ENCODE peak calls at places on chromosomes 11 and 22, in eight cellular contexts. One of them, this sample, is unnamed.

GRCh38 chr11:100778386-100778785 is 91.3 kb downstream of the ARHGAP42 start:
- DNase-seq in mucosa of descending colon: no peak
- DNase-seq in adrenal gland: no peak
- DNase-seq in AG04449: no peak
- DNase-seq in H1: no peak
- DNase-seq in left ventricle myocardium inferior: no peak
- DNase-seq in activated B cell treated with CpG ODN at 0.5 μM for 24 hours: no peak
- DNase-seq in activated CD8-positive, alpha-beta T cell treated with anti-CD3 and anti-CD28 coated beads for 36 hours: no peak
- DNase-seq in this sample: no peak

GRCh38 chr11:15724611-15725010 is 609.9 kb downstream of the INSC start:
- DNase-seq in left ventricle myocardium inferior: no peak
- DNase-seq in H1: no peak
- DNase-seq in adrenal gland: no peak
- DNase-seq in mucosa of descending colon: no peak
- DNase-seq in activated CD8-positive, alpha-beta T cell treated with anti-CD3 and anti-CD28 coated beads for 36 hours: no peak
- DNase-seq in activated B cell treated with CpG ODN at 0.5 μM for 24 hours: no peak
- DNase-seq in AG04449: no peak
- DNase-seq in this sample: no peak

GRCh38 chr11:76298255-76298654 is 82.7 kb downstream of the THAP12 start:
- DNase-seq in mucosa of descending colon: no peak
- DNase-seq in adrenal gland: no peak
- DNase-seq in left ventricle myocardium inferior: no peak
- DNase-seq in AG04449: no peak
- DNase-seq in activated B cell treated with CpG ODN at 0.5 μM for 24 hours: no peak
- DNase-seq in activated CD8-positive, alpha-beta T cell treated with anti-CD3 and anti-CD28 coated beads for 36 hours: no peak
- DNase-seq in H1: no peak
- DNase-seq in this sample: no peak

GRCh38 chr11:71080239-71081097 is 171.9 kb downstream of the SHANK2 start:
- DNase-seq in activated B cell treated with CpG ODN at 0.5 μM for 24 hours: no peak
- DNase-seq in AG04449: peak; percentile 3
- DNase-seq in activated CD8-positive, alpha-beta T cell treated with anti-CD3 and anti-CD28 coated beads for 36 hours: peak; percentile 85
- DNase-seq in mucosa of descending colon: no peak
- DNase-seq in left ventricle myocardium inferior: peak; percentile 22
- DNase-seq in adrenal gland: peak; percentile 73
- DNase-seq in H1: peak; percentile 46
- DNase-seq in this sample: peak; percentile 63

GRCh38 chr11:63551889-63552266 is 11.3 kb downstream of the PLAAT2 start:
- DNase-seq in left ventricle myocardium inferior: no peak
- DNase-seq in adrenal gland: no peak
- DNase-seq in H1: no peak
- DNase-seq in AG04449: no peak
- DNase-seq in activated B cell treated with CpG ODN at 0.5 μM for 24 hours: no peak
- DNase-seq in activated CD8-positive, alpha-beta T cell treated with anti-CD3 and anti-CD28 coated beads for 36 hours: peak; percentile 73
- DNase-seq in mucosa of descending colon: no peak
- DNase-seq in this sample: no peak

GRCh38 chr22:47601666-47602065 is 839.2 kb downstream of the TBC1D22A start:
- DNase-seq in adrenal gland: no peak
- DNase-seq in H1: no peak
- DNase-seq in AG04449: no peak
- DNase-seq in mucosa of descending colon: no peak
- DNase-seq in left ventricle myocardium inferior: no peak
- DNase-seq in activated CD8-positive, alpha-beta T cell treated with anti-CD3 and anti-CD28 coated beads for 36 hours: no peak
- DNase-seq in activated B cell treated with CpG ODN at 0.5 μM for 24 hours: no peak
- DNase-seq in this sample: no peak

GRCh38 chr11:35629914-35630313 is 11.7 kb downstream of the FJX1 start:
- DNase-seq in H1: no peak
- DNase-seq in left ventricle myocardium inferior: no peak
- DNase-seq in mucosa of descending colon: no peak
- DNase-seq in AG04449: peak; percentile 98
- DNase-seq in adrenal gland: no peak
- DNase-seq in activated B cell treated with CpG ODN at 0.5 μM for 24 hours: no peak
- DNase-seq in activated CD8-positive, alpha-beta T cell treated with anti-CD3 and anti-CD28 coated beads for 36 hours: no peak
- DNase-seq in this sample: no peak

GRCh38 chr11:44753965-44754645 is 27.3 kb downstream of the TSPAN18 start:
- DNase-seq in mucosa of descending colon: no peak
- DNase-seq in H1: no peak
- DNase-seq in adrenal gland: peak; percentile 10
- DNase-seq in left ventricle myocardium inferior: no peak
- DNase-seq in AG04449: no peak
- DNase-seq in activated CD8-positive, alpha-beta T cell treated with anti-CD3 and anti-CD28 coated beads for 36 hours: no peak
- DNase-seq in activated B cell treated with CpG ODN at 0.5 μM for 24 hours: no peak
- DNase-seq in this sample: no peak

GRCh38 chr11:31887180-31887579 is 76.1 kb upstream of the PAX6 start:
- DNase-seq in H1: no peak
- DNase-seq in left ventricle myocardium inferior: no peak
- DNase-seq in AG04449: no peak
- DNase-seq in activated CD8-positive, alpha-beta T cell treated with anti-CD3 and anti-CD28 coated beads for 36 hours: peak; percentile 42
- DNase-seq in adrenal gland: no peak
- DNase-seq in activated B cell treated with CpG ODN at 0.5 μM for 24 hours: no peak
- DNase-seq in mucosa of descending colon: no peak
- DNase-seq in this sample: no peak

GRCh38 chr22:24146190-24146616 is 35.1 kb upstream of the SUSD2 start:
- DNase-seq in activated CD8-positive, alpha-beta T cell treated with anti-CD3 and anti-CD28 coated beads for 36 hours: peak; percentile 49
- DNase-seq in H1: no peak
- DNase-seq in adrenal gland: peak; percentile 43
- DNase-seq in mucosa of descending colon: peak; percentile 91
- DNase-seq in AG04449: peak; percentile 75
- DNase-seq in left ventricle myocardium inferior: no peak
- DNase-seq in activated B cell treated with CpG ODN at 0.5 μM for 24 hours: no peak
- DNase-seq in this sample: peak; percentile 83

GRCh38 chr11:68763926-68764657 is 12.8 kb upstream of the TESMIN start:
- DNase-seq in activated B cell treated with CpG ODN at 0.5 μM for 24 hours: no peak
- DNase-seq in AG04449: no peak
- DNase-seq in activated CD8-positive, alpha-beta T cell treated with anti-CD3 and anti-CD28 coated beads for 36 hours: no peak
- DNase-seq in left ventricle myocardium inferior: no peak
- DNase-seq in mucosa of descending colon: no peak
- DNase-seq in adrenal gland: no peak
- DNase-seq in H1: no peak
- DNase-seq in this sample: no peak
- TF ChIP-seq CTCF in activated B cell treated with CpG ODN at 0.5 μM for 24 hours: no peak
- TF ChIP-seq CTCF in AG04449: no peak
- TF ChIP-seq CTCF in activated CD8-positive, alpha-beta T cell treated with anti-CD3 and anti-CD28 coated beads for 36 hours: no peak
- TF ChIP-seq CTCF in left ventricle myocardium inferior: peak; percentile 30
- TF ChIP-seq CTCF in mucosa of descending colon: no peak
- TF ChIP-seq CTCF in adrenal gland: no peak
- TF ChIP-seq CTCF in H1: peak; percentile 51
- TF ChIP-seq CTCF in this sample: peak; percentile 13

GRCh38 chr11:119323532-119324033 is 6.7 kb upstream of the MCAM start:
- DNase-seq in AG04449: no peak
- DNase-seq in activated B cell treated with CpG ODN at 0.5 μM for 24 hours: peak; percentile 57
- DNase-seq in adrenal gland: peak; percentile 74
- DNase-seq in left ventricle myocardium inferior: peak; percentile 73
- DNase-seq in H1: no peak
- DNase-seq in mucosa of descending colon: no peak
- DNase-seq in activated CD8-positive, alpha-beta T cell treated with anti-CD3 and anti-CD28 coated beads for 36 hours: peak; percentile 94
- DNase-seq in this sample: peak; percentile 64
- TF ChIP-seq CTCF in AG04449: peak; percentile 65
- TF ChIP-seq CTCF in activated B cell treated with CpG ODN at 0.5 μM for 24 hours: peak; percentile 61
- TF ChIP-seq CTCF in adrenal gland: peak; percentile 70
- TF ChIP-seq CTCF in left ventricle myocardium inferior: peak; percentile 89
- TF ChIP-seq CTCF in H1: peak; percentile 83
- TF ChIP-seq CTCF in mucosa of descending colon: peak; percentile 69
- TF ChIP-seq CTCF in activated CD8-positive, alpha-beta T cell treated with anti-CD3 and anti-CD28 coated beads for 36 hours: peak; percentile 90
- TF ChIP-seq CTCF in this sample: peak; percentile 89

GRCh38 chr22:28856095-28856455 is 27.3 kb upstream of the ZNRF3 start:
- DNase-seq in left ventricle myocardium inferior: no peak
- DNase-seq in activated B cell treated with CpG ODN at 0.5 μM for 24 hours: no peak
- DNase-seq in activated CD8-positive, alpha-beta T cell treated with anti-CD3 and anti-CD28 coated beads for 36 hours: no peak
- DNase-seq in mucosa of descending colon: no peak
- DNase-seq in AG04449: no peak
- DNase-seq in adrenal gland: no peak
- DNase-seq in H1: no peak
- DNase-seq in this sample: no peak

GRCh38 chr22:28857288-28857687 is 26.1 kb upstream of the ZNRF3 start:
- DNase-seq in H1: no peak
- DNase-seq in activated B cell treated with CpG ODN at 0.5 μM for 24 hours: no peak
- DNase-seq in AG04449: no peak
- DNase-seq in activated CD8-positive, alpha-beta T cell treated with anti-CD3 and anti-CD28 coated beads for 36 hours: no peak
- DNase-seq in adrenal gland: peak; percentile 31
- DNase-seq in left ventricle myocardium inferior: no peak
- DNase-seq in mucosa of descending colon: no peak
- DNase-seq in this sample: no peak

DNA sequence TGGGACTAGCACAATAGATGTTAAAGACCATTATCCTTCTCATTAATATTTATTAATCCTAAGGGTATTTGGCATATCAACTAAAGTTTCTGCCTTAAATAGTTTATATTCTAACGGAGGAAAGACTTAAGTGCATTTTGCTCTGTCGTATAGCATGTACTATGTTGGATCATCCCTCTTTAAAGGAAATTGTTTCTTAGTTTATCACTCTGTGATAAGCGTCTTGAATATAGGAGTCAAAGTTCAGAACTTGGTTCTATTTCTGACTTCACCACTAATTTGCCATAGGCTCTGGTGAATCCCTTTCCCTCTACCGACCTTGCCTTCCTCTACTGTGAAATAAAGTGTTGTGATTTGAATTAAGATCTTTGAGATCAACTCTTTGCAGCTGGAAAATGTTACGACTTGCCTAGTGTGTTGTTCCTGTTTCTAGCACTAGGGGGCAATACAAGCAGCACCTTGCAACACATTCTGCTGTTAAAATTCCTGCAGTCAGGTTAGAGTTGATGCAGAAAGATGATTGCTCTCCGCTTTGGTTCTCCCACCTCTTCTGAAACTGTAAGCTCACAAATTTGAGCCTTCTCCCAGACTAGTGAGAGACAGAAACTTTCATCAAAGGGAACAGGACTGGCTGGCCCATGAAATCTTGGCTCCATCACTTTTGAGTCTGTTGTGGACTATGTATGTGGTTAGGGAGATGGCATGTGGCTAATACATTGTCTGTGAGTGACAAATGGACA is 27.8 kb upstream of the ZNRF3 start:
- DNase-seq in left ventricle myocardium inferior: no peak
- DNase-seq in activated CD8-positive, alpha-beta T cell treated with anti-CD3 and anti-CD28 coated beads for 36 hours: peak; percentile 52
- DNase-seq in adrenal gland: peak; percentile 54
- DNase-seq in activated B cell treated with CpG ODN at 0.5 μM for 24 hours: no peak
- DNase-seq in mucosa of descending colon: no peak
- DNase-seq in AG04449: peak; percentile 14
- DNase-seq in H1: no peak
- DNase-seq in this sample: peak; percentile 69
- TF ChIP-seq CTCF in left ventricle myocardium inferior: peak; percentile 96
- TF ChIP-seq CTCF in activated CD8-positive, alpha-beta T cell treated with anti-CD3 and anti-CD28 coated beads for 36 hours: peak; percentile 95
- TF ChIP-seq CTCF in adrenal gland: peak; percentile 97
- TF ChIP-seq CTCF in activated B cell treated with CpG ODN at 0.5 μM for 24 hours: no peak
- TF ChIP-seq CTCF in mucosa of descending colon: peak; percentile 84
- TF ChIP-seq CTCF in AG04449: peak; percentile 82
- TF ChIP-seq CTCF in H1: peak; percentile 86
- TF ChIP-seq CTCF in this sample: peak; percentile 79

DNA sequence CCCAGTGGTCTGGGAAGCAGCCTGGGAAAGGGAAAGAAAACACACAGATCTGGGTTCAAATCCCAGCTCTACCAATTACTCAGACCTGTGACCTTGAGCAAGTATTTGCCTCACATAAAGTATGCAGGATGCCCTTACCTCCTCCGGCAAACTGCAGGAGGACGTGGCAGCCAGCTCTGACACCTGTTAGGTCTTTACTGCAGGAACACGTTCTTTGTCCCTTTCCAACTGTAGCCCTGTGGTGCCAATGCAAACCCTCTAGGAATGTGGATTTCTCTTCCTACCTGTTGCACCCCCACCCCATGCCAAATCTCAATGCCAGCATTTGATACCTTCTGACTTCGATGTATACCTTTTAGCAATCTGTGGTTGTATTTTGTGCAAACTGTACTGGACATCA is 6.0 kb downstream of the CPT1A start:
- DNase-seq in left ventricle myocardium inferior: no peak
- DNase-seq in activated CD8-positive, alpha-beta T cell treated with anti-CD3 and anti-CD28 coated beads for 36 hours: no peak
- DNase-seq in adrenal gland: no peak
- DNase-seq in AG04449: no peak
- DNase-seq in H1: no peak
- DNase-seq in mucosa of descending colon: no peak
- DNase-seq in activated B cell treated with CpG ODN at 0.5 μM for 24 hours: no peak
- DNase-seq in this sample: no peak
- TF ChIP-seq CTCF in left ventricle myocardium inferior: no peak
- TF ChIP-seq CTCF in activated CD8-positive, alpha-beta T cell treated with anti-CD3 and anti-CD28 coated beads for 36 hours: no peak
- TF ChIP-seq CTCF in adrenal gland: no peak
- TF ChIP-seq CTCF in AG04449: no peak
- TF ChIP-seq CTCF in H1: no peak
- TF ChIP-seq CTCF in mucosa of descending colon: no peak
- TF ChIP-seq CTCF in activated B cell treated with CpG ODN at 0.5 μM for 24 hours: no peak
- TF ChIP-seq CTCF in this sample: no peak

DNA sequence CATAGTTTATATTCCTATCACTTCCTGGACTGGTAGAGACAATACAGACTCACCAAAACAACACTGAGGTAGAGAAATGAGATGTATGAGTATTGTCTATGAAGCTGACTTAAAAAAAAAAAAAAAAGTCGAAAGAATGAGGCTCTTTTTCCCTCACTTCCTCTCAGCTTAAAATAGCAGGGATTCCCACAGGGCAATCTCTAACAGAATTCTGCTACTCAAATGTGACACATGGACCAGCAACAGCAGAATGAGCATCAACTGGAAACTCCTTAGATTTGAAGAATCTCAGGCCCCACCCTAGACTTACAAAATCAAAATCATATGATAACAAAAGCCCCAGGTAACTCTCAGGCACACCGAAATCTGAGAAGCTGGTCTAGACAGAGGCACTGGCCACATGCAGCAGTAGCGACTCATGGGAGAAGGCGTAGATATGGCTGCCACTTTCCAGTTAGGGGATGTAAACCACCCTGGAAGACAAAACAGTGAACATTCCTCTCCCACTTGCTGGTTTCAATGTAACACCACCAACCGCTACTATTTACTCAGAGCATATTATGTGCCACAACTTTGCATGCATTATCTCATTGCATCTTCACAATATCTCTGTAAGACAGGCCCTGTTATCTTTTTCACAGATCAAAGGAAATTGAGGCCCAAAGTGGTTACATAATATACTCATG is 128.0 kb downstream of the RBFOX2 start:
- DNase-seq in mucosa of descending colon: no peak
- DNase-seq in activated B cell treated with CpG ODN at 0.5 μM for 24 hours: no peak
- DNase-seq in adrenal gland: no peak
- DNase-seq in AG04449: no peak
- DNase-seq in activated CD8-positive, alpha-beta T cell treated with anti-CD3 and anti-CD28 coated beads for 36 hours: peak; percentile 7
- DNase-seq in left ventricle myocardium inferior: no peak
- DNase-seq in H1: no peak
- DNase-seq in this sample: no peak
- TF ChIP-seq CTCF in mucosa of descending colon: no peak
- TF ChIP-seq CTCF in activated B cell treated with CpG ODN at 0.5 μM for 24 hours: no peak
- TF ChIP-seq CTCF in adrenal gland: no peak
- TF ChIP-seq CTCF in AG04449: no peak
- TF ChIP-seq CTCF in activated CD8-positive, alpha-beta T cell treated with anti-CD3 and anti-CD28 coated beads for 36 hours: no peak
- TF ChIP-seq CTCF in left ventricle myocardium inferior: no peak
- TF ChIP-seq CTCF in H1: no peak
- TF ChIP-seq CTCF in this sample: no peak

GRCh38 chr22:32615874-32616564 is 141.4 kb downstream of the FBXO7 start:
- DNase-seq in adrenal gland: no peak
- DNase-seq in activated CD8-positive, alpha-beta T cell treated with anti-CD3 and anti-CD28 coated beads for 36 hours: no peak
- DNase-seq in left ventricle myocardium inferior: no peak
- DNase-seq in AG04449: no peak
- DNase-seq in activated B cell treated with CpG ODN at 0.5 μM for 24 hours: no peak
- DNase-seq in H1: no peak
- DNase-seq in mucosa of descending colon: no peak
- DNase-seq in this sample: no peak
- TF ChIP-seq CTCF in adrenal gland: no peak
- TF ChIP-seq CTCF in activated CD8-positive, alpha-beta T cell treated with anti-CD3 and anti-CD28 coated beads for 36 hours: no peak
- TF ChIP-seq CTCF in left ventricle myocardium inferior: no peak
- TF ChIP-seq CTCF in AG04449: no peak
- TF ChIP-seq CTCF in activated B cell treated with CpG ODN at 0.5 μM for 24 hours: no peak
- TF ChIP-seq CTCF in H1: no peak
- TF ChIP-seq CTCF in mucosa of descending colon: no peak
- TF ChIP-seq CTCF in this sample: no peak